ENCODE peak calls at places on chromosomes 13 and 19, in seven cellular contexts. T is OCI-LY7; P is naive thymus-derived CD4-positive, alpha-beta T cell; V is AG04450; J is psoas muscle; S is CD4-positive, alpha-beta T cell; N is GM23338. M is an unnamed sample.

GRCh38 chr13:99743079-99743478 is 228.5 kb downstream of the ZIC5 start:
- DNase-seq in T (no peak), P (no peak), V (no peak), J (no peak), S (no peak), N (no peak), M (no peak)

GRCh38 chr13:25529425-25529824 is 157.7 kb downstream of the ATP8A2 start:
- DNase-seq in T (no peak), P (no peak), V (no peak), J (no peak), S (no peak), N (no peak), M (no peak)

GRCh38 chr19:33434886-33435705 is 61.6 kb downstream of the CEBPG start:
- DNase-seq in T (no peak), P (no peak), V (no peak), J (no peak), S (no peak), N (no peak), M (no peak)

GRCh38 chr13:51829236-51829899 is 15.6 kb downstream of the TMEM272 start:
- DNase-seq in T (peak; percentile 77), P (no peak), V (no peak), J (no peak), S (no peak), N (no peak), M (no peak)

GRCh38 chr13:73874460-73874859 is 259.7 kb downstream of the KLF12 start:
- DNase-seq in T (no peak), P (no peak), V (no peak), J (no peak), S (no peak), N (no peak), M (no peak)

GRCh38 chr19:31270897-31271568 is 78.2 kb downstream of the TSHZ3 start:
- DNase-seq in T (no peak), P (no peak), V (peak; percentile 7), J (no peak), S (no peak), N (no peak), M (no peak)

GRCh38 chr19:19303411-19303810 is 16.9 kb downstream of the SUGP1 start:
- DNase-seq in T (no peak), P (no peak), V (no peak), J (no peak), S (no peak), N (no peak), M (no peak)

GRCh38 chr19:35045667-35046300 is 4.3 kb downstream of the HPN start:
- DNase-seq in T (peak; percentile 86), P (no peak), V (no peak), J (no peak), S (peak; percentile 28), N (peak; percentile 82), M (peak; percentile 77)

GRCh38 chr19:16920816-16921529 is 32.2 kb downstream of the F2RL3 start:
- DNase-seq in T (no peak), P (no peak), V (peak; percentile 67), J (peak; percentile 43), S (no peak), N (no peak), M (no peak)

GRCh38 chr13:40061466-40062450 is 406.3 kb downstream of the COG6 start:
- DNase-seq in T (no peak), P (no peak), V (no peak), J (no peak), S (no peak), N (no peak), M (no peak)

GRCh38 chr19:44608391-44608821 is 5.0 kb upstream of the IGSF23 start:
- DNase-seq in T (no peak), P (no peak), V (no peak), J (no peak), S (no peak), N (no peak), M (no peak)

GRCh38 chr13:108158746-108159145 is 56.6 kb downstream of the LIG4 start:
- DNase-seq in T (no peak), P (no peak), V (no peak), J (no peak), S (no peak), N (no peak), M (no peak)

GRCh38 chr13:100887729-100888151 is 213.1 kb upstream of the TMTC4 start:
- DNase-seq in T (no peak), P (no peak), V (no peak), J (no peak), S (no peak), N (no peak), M (no peak)

GRCh38 chr19:52343548-52343947 is 7.5 kb downstream of the ZNF610 start:
- DNase-seq in T (peak; percentile 79), P (no peak), V (no peak), J (peak; percentile 19), S (peak; percentile 24), N (peak; percentile 90), M (peak; percentile 8)

GRCh38 chr13:43377955-43378354 is 354.6 kb downstream of the DNAJC15 start:
- DNase-seq in T (no peak), P (no peak), V (no peak), J (no peak), S (no peak), N (no peak), M (no peak)

GRCh38 chr19:34963531-34964406 is at the start of gene ZNF792:
- DNase-seq in T (peak; percentile 70), P (peak; percentile 34), V (peak; percentile 4), J (peak; percentile 70), S (peak; percentile 39), N (peak; percentile 88), M (no peak)

GRCh38 chr19:50517704-50518075 is 4.0 kb upstream of the ASPDH start:
- DNase-seq in T (no peak), P (no peak), V (no peak), J (no peak), S (no peak), N (no peak), M (no peak)
- H3K27ac ChIP-seq in T (no peak overlapping the region), P (no peak overlapping the region), V (no peak overlapping the region), J (no peak overlapping the region), S (no peak overlapping the region), N (no peak overlapping the region), M (no peak overlapping the region)

DNA sequence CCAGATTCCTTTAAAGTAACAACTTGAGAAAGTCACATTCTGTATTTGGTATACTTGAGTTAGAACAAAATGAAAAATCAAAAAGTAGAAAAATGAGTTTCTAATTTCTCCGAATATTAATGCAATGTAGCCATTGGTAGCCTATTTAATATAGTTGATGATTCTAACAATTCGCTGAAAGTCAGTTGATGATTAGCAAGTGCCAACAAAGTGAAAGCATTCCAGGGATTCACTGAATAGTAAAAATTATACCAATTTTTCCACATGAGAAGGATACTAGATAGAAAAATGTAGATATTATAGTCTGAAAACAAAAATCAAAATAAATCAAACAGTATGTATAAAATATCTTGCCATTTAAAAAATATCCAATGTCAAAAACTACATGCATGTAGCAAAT is 117.2 kb downstream of the FREM2 start:
- DNase-seq in T (no peak), P (no peak), V (no peak), J (no peak), S (no peak), N (no peak), M (no peak)
- H3K27ac ChIP-seq in T (no peak overlapping the region), P (no peak overlapping the region), V (no peak overlapping the region), J (no peak overlapping the region), S (no peak overlapping the region), N (peak overlapping the region; percentile 8), M (no peak overlapping the region)

GRCh38 chr13:37682496-37682895 is 83.9 kb upstream of the POSTN start:
- DNase-seq in T (no peak), P (no peak), V (no peak), J (no peak), S (no peak), N (no peak), M (no peak)

GRCh38 chr13:37685206-37685605 is 86.6 kb upstream of the POSTN start:
- DNase-seq in T (no peak), P (no peak), V (no peak), J (no peak), S (no peak), N (no peak), M (no peak)

GRCh38 chr13:37679043-37679442 is 80.5 kb upstream of the POSTN start:
- DNase-seq in T (no peak), P (no peak), V (no peak), J (no peak), S (no peak), N (no peak), M (no peak)

GRCh38 chr13:37680137-37680536 is 81.6 kb upstream of the POSTN start:
- DNase-seq in T (no peak), P (no peak), V (no peak), J (no peak), S (no peak), N (no peak), M (no peak)

GRCh38 chr13:37681295-37682032 is 82.9 kb upstream of the POSTN start:
- DNase-seq in T (no peak), P (no peak), V (peak; percentile 38), J (no peak), S (no peak), N (no peak), M (no peak)
- H3K27ac ChIP-seq in T (no peak overlapping the region), P (no peak overlapping the region), V (no peak overlapping the region), J (no peak overlapping the region), S (no peak overlapping the region), N (no peak overlapping the region), M (no peak overlapping the region)

DNA sequence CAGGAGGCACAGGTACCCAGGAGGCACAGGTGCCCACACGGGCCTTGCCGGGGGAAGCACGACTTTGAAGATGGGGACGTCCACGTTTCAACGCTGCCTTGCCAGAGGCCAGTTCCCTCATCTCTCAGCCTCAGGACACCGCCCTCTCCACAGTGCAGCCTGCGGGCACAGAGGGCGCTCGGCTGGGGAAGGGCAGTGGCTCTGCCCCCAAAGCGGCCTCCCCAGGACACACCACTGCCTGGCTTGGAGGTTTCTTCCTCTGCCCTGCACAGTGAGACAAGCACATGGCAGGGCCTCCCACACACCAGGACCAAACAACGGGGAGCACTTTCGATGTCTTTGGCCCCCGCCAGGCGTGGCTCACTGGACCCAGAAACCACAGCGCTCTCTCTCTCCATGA is 73.0 kb downstream of the RASA3 start:
- DNase-seq in T (no peak), P (no peak), V (no peak), J (no peak), S (no peak), N (no peak), M (no peak)
- H3K27ac ChIP-seq in T (no peak overlapping the region), P (no peak overlapping the region), V (no peak overlapping the region), J (no peak overlapping the region), S (no peak overlapping the region), N (no peak overlapping the region), M (no peak overlapping the region)